ENCODE peak calls at places on chromosome 2, in nine cellular contexts. E is A549, Q is transverse colon, M is GM12878, S is SK-N-SH, W is sigmoid colon, T is K562, P is stomach, Z is suprapubic skin. A is an unnamed sample.

GRCh38 chr2:232857158-232857563 is 12.9 kb upstream of the SNORC start:
- DNase-seq in E (peak), Q (no peak), M (no peak), S (no peak), W (no peak), T (no peak), P (no peak), Z (no peak), A (no peak)

GRCh38 chr2:228681426-228681825 is 499.9 kb upstream of the SPHKAP start:
- DNase-seq in E (no peak), Q (no peak), M (no peak), S (peak), W (no peak), T (no peak), P (no peak), Z (no peak), A (no peak)

GRCh38 chr2:102619414-102620319 is at the start of gene SLC9A2:
- DNase-seq in E (peak), Q (peak), M (no peak), S (peak), W (no peak), T (peak), P (peak), Z (no peak), A (no peak)

GRCh38 chr2:232073699-232074098 is 112.2 kb downstream of the DIS3L2 start:
- DNase-seq in E (no peak), Q (no peak), M (no peak), S (no peak), W (no peak), T (no peak), P (no peak), Z (no peak), A (no peak)

GRCh38 chr2:99488999-99489757 is 639 bp downstream of the REV1 start:
- DNase-seq in E (peak), Q (peak), M (no peak), S (peak), W (peak), T (peak), P (peak), Z (peak), A (peak)

GRCh38 chr2:74849228-74849892 is 15.4 kb downstream of the HK2 start:
- DNase-seq in E (no peak), Q (peak), M (peak), S (no peak), W (no peak), T (no peak), P (peak), Z (no peak), A (no peak)

GRCh38 chr2:46909771-46910419 is 5.7 kb downstream of the MCFD2 start:
- DNase-seq in E (peak), Q (peak), M (peak), S (no peak), W (no peak), T (no peak), P (peak), Z (no peak), A (no peak)

GRCh38 chr2:100106460-100106859 is 35.9 kb downstream of the AFF3 start:
- DNase-seq in E (no peak), Q (peak), M (no peak), S (no peak), W (peak), T (no peak), P (peak), Z (no peak), A (peak)

GRCh38 chr2:195094330-195094729 is 562.7 kb upstream of the SLC39A10 start:
- DNase-seq in E (no peak), Q (no peak), M (peak), S (no peak), W (no peak), T (no peak), P (no peak), Z (no peak), A (no peak)

GRCh38 chr2:119178811-119179601 is 20.5 kb upstream of the C1QL2 start:
- DNase-seq in E (no peak), Q (no peak), M (no peak), S (no peak), W (no peak), T (no peak), P (peak), Z (no peak), A (no peak)
- TF ChIP-seq EP300 in E (no peak), Q (no peak), M (no peak), S (no peak), W (no peak), T (no peak), P (no peak), Z (no peak), A (no peak)

DNA sequence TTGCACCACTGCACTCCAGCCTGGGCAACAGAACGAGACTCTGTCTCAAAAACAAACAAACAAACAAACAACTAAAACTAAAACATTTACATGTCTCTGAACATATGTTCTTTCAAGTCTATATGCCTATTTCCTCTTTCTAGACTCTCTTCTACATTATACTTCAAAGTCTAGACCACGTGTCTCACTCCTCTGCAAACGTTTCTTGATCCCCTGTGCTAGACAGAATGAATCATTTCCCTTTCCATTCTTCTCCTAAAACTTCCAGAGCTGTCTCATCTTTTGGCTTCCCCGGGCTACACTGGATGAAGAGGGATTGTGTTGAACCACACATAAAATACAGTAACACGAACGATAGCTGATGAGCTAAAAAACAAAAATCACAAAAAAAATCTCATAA is 67.1 kb downstream of the BAZ2B start:
- DNase-seq in E (no peak), Q (no peak), M (no peak), S (no peak), W (no peak), T (no peak), P (no peak), Z (no peak), A (no peak)
- TF ChIP-seq EP300 in E (no peak), Q (no peak), M (no peak), S (no peak), W (no peak), T (no peak), P (no peak), Z (no peak), A (no peak)

DNA sequence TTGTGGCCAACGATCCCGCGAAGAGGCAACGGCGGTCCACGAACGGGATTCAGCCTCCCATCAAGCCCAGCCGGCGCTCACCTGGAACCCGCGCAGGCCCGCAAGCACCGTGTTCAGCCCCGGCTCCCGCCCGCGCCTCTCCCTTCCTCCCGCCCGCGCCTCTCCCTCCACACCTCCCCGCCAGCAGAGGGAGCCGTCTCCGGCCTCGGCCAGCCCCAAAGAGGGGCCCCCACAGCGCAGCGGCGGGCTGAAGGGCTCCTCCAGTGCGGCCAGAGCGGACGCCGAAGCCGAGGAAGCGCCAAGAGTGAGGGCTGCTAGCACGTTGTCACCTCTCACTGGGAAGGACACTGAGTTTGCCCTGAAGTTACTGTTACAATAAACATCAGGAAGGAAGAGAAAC is 55.3 kb upstream of the LAPTM4A start:
- DNase-seq in E (no peak), Q (peak), M (no peak), S (no peak), W (no peak), T (no peak), P (no peak), Z (no peak), A (no peak)
- TF ChIP-seq EP300 in E (no peak), Q (no peak), M (no peak), S (no peak), W (no peak), T (no peak), P (no peak), Z (no peak), A (no peak)

GRCh38 chr2:55518846-55519167 is 711 bp upstream of the CFAP36 start:
- DNase-seq in E (peak), Q (no peak), M (no peak), S (peak), W (no peak), T (peak), P (no peak), Z (no peak), A (no peak)
- TF ChIP-seq EP300 in E (no peak), Q (no peak), M (no peak), S (no peak), W (no peak), T (no peak), P (no peak), Z (no peak), A (no peak)

GRCh38 chr2:207201416-207201815 is 35.7 kb upstream of the KLF7 start:
- DNase-seq in E (no peak), Q (no peak), M (no peak), S (no peak), W (no peak), T (no peak), P (no peak), Z (no peak), A (no peak)
- TF ChIP-seq EP300 in E (no peak), Q (no peak), M (no peak), S (no peak), W (no peak), T (no peak), P (no peak), Z (no peak), A (no peak)

GRCh38 chr2:120223034-120223912 is at the start of gene TMEM185B:
- DNase-seq in E (peak), Q (peak), M (no peak), S (peak), W (peak), T (peak), P (peak), Z (peak), A (peak)
- TF ChIP-seq EP300 in E (no peak), Q (no peak), M (no peak), S (no peak), W (no peak), T (no peak), P (no peak), Z (no peak), A (no peak)

DNA sequence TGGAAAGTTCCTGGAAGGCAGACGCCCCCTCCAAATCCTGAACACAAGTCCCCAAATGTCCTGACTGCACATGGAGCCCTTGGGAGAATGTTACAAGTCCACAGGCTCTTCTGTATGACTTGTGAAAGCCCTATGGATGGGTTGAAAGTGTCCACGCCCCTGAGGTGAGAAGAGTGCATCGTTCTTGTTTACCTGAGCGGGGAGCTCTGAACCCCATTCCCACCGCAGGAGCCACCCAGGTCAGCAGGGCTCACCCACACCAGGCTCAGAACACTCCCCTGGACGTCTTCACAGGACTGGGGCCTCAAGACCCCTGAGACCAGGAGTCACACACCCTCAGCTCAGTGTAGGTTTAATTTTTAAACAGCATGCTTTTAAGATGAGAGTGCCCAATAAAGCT is 84.2 kb upstream of the TMEM18 start:
- DNase-seq in E (no peak), Q (no peak), M (no peak), S (no peak), W (no peak), T (no peak), P (no peak), Z (no peak), A (no peak)
- TF ChIP-seq EP300 in E (no peak), Q (no peak), M (no peak), S (no peak), W (no peak), T (no peak), P (no peak), Z (no peak), A (no peak)

GRCh38 chr2:48343571-48344440 is 186.1 kb upstream of the STON1 start:
- DNase-seq in E (peak), Q (no peak), M (no peak), S (peak), W (no peak), T (no peak), P (no peak), Z (no peak), A (no peak)
- TF ChIP-seq EP300 in E (no peak), Q (no peak), M (no peak), S (no peak), W (no peak), T (no peak), P (no peak), Z (no peak), A (no peak)

DNA sequence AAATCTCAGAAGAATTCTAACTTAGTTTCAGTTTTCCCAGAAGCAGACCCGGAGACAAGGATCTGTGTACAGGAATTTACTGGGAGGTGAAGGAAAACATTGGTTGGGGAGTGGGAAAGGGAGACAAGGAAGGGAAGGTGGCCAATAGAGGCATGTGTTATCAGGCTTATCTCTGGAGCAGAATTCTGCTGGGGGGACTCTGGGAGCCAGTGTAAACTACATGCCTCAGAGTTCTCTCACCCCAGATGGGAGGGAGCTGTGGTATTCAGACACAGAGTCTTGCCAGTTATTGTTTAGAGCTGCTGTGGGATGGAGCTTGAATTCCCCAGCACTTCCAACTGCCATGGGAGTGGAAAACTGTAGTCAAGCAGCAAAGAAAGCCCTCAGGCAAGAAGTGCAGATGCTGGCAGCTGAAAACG is 19.0 kb downstream of the DNPEP start:
- DNase-seq in E (no peak), Q (no peak), M (no peak), S (no peak), W (no peak), T (no peak), P (no peak), Z (no peak), A (no peak)
- TF ChIP-seq EP300 in E (no peak), Q (no peak), M (no peak), S (no peak), W (no peak), T (no peak), P (no peak), Z (no peak), A (no peak)

A was measured in ovary.